ENCODE peak calls at places on chromosome 6, in five cellular contexts. X is tibial artery; Z is fibroblast of lung; M is CD4-positive, CD25-positive, alpha-beta regulatory T cell; K is ovary. D is an unnamed sample.

GRCh38 chr6:169167581-169168301 is 85.9 kb downstream of the THBS2 start:
- DNase-seq in K (no peak), X (peak; percentile 91), Z (peak; percentile 100), M (no peak), D (no peak)

GRCh38 chr6:133774356-133774755 is 114.6 kb upstream of the TCF21 start:
- DNase-seq in Z (peak; percentile 68), K (no peak), X (no peak), M (no peak), D (no peak)

GRCh38 chr6:162099685-162100084 is 627.9 kb downstream of the PRKN start:
- DNase-seq in K (no peak), X (no peak), M (no peak), Z (peak; percentile 98), D (peak; percentile 6)

GRCh38 chr6:100464910-100465700 is at the start of gene SIM1:
- DNase-seq in K (no peak), Z (peak; percentile 61), X (no peak), M (no peak), D (peak; percentile 90)

GRCh38 chr6:118317581-118318563 is 230.2 kb upstream of the PLN start:
- DNase-seq in Z (peak; percentile 19), M (no peak), K (no peak), X (no peak), D (no peak)

GRCh38 chr6:126188271-126188909 is 151.5 kb upstream of the CENPW start:
- DNase-seq in X (no peak), M (no peak), K (no peak), Z (peak; percentile 80), D (no peak)

GRCh38 chr6:56909115-56909907 is 45.6 kb upstream of the BEND6 start:
- DNase-seq in X (no peak), Z (peak; percentile 77), M (no peak), K (no peak), D (no peak)

GRCh38 chr6:167721291-167721690 is 105.4 kb upstream of the AFDN start:
- DNase-seq in X (no peak), M (no peak), Z (no peak), K (no peak), D (no peak)

GRCh38 chr6:170177383-170178265 is 113.3 kb downstream of the DLL1 start:
- DNase-seq in K (peak; percentile 44), Z (no peak), M (peak; percentile 28), X (no peak), D (no peak)

GRCh38 chr6:16267428-16268263 is 29.3 kb downstream of the GMPR start:
- DNase-seq in X (no peak), M (no peak), K (no peak), Z (no peak), D (no peak)

GRCh38 chr6:98716341-98716740 is 118.0 kb upstream of the POU3F2 start:
- DNase-seq in Z (no peak), M (no peak), K (no peak), X (no peak), D (no peak)

GRCh38 chr6:168297643-168298042 is 21.9 kb downstream of the DACT2 start:
- DNase-seq in M (no peak), K (no peak), X (peak; percentile 25), Z (no peak), D (no peak)

GRCh38 chr6:127458817-127459216 is 372 bp downstream of the KIAA0408 start:
- DNase-seq in M (no peak), X (peak; percentile 75), K (peak; percentile 39), Z (peak; percentile 38), D (no peak)

GRCh38 chr6:154156135-154156948 is 117.3 kb downstream of the OPRM1 start:
- DNase-seq in Z (peak; percentile 30), X (no peak), K (no peak), M (peak; percentile 52), D (no peak)

GRCh38 chr6:138973481-138974140 is 14.4 kb downstream of the REPS1 start:
- DNase-seq in X (no peak), M (no peak), K (no peak), Z (peak; percentile 74), D (no peak)

GRCh38 chr6:132282696-132283095 is 118.6 kb downstream of the MOXD1 start:
- DNase-seq in Z (no peak), X (no peak), K (no peak), M (no peak), D (no peak)

GRCh38 chr6:119172813-119173212 is 94.3 kb upstream of the FAM184A start:
- DNase-seq in M (no peak), Z (no peak), X (no peak), K (no peak), D (peak; percentile 73)

GRCh38 chr6:57252975-57253374 is 30.9 kb upstream of the RAB23 start:
- DNase-seq in K (no peak), Z (peak; percentile 64), X (no peak), M (no peak), D (no peak)

GRCh38 chr6:42929928-42930360 is 664 bp downstream of the CNPY3 start:
- DNase-seq in X (peak; percentile 68), Z (peak; percentile 78), K (no peak), M (no peak), D (peak; percentile 31)

GRCh38 chr6:35759401-35759800 is 17.0 kb upstream of the CLPSL2 start:
- DNase-seq in Z (no peak), M (no peak), X (no peak), K (no peak), D (no peak)

GRCh38 chr6:35765739-35766138 is 10.7 kb upstream of the CLPSL2 start:
- DNase-seq in Z (no peak), M (no peak), X (no peak), K (no peak), D (no peak)

GRCh38 chr6:35769211-35769610 is 7.2 kb upstream of the CLPSL2 start:
- DNase-seq in Z (no peak), X (no peak), M (no peak), K (no peak), D (no peak)

GRCh38 chr6:35764238-35764896 is 12.0 kb upstream of the CLPSL2 start:
- DNase-seq in X (no peak), M (no peak), Z (no peak), K (no peak), D (no peak)
- H3K4me3 ChIP-seq in X (no peak overlapping the region), M (no peak overlapping the region), Z (no peak overlapping the region), K (no peak overlapping the region), D (no peak overlapping the region)

DNA sequence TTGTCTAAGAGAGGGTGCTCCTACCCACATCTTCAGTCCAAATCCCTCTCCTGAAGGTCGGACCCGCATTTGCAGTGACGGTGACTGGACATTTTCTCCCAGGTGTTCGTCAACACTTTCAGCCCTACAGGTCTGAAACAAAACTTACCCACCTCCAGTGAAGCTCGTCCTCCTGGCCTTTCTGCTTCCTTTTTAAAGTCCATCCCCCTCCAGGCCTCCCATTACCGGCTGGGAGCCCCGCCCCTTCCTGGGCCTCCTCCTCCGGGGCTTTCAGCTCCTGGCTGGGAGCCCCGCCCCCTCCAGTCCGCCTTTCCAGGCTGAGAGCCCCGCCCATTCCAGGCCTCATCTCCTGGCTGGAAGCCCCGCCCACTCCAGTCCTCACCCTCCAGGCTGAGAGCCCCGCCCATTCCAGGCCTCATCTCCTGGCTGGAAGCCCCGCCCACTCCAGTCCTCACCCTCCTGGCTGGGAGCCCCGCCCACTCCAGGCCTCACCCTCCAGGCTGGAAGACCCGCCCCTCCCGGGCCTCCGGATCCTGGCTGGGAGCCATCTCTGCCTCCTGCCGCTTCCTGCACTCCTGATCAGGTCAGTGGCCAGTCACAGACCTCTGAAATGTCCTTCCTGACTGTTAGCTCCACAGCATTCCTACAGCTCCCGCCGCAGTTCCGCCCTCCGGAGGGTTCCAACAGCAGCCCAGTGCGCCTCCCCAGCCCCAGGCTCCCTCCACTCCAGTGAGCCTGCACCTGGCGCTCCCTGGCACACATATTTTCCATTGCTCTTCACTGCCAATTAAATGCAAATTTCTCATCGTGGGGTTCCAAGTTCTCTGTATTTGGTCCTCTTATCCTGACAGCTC is 98.5 kb downstream of the LY86 start:
- DNase-seq in Z (peak; percentile 74), X (peak; percentile 83), M (peak; percentile 38), K (peak; percentile 85), D (no peak)
- H3K4me3 ChIP-seq in Z (no peak overlapping the region), X (no peak overlapping the region), M (no peak overlapping the region), K (no peak overlapping the region), D (no peak overlapping the region)

DNA sequence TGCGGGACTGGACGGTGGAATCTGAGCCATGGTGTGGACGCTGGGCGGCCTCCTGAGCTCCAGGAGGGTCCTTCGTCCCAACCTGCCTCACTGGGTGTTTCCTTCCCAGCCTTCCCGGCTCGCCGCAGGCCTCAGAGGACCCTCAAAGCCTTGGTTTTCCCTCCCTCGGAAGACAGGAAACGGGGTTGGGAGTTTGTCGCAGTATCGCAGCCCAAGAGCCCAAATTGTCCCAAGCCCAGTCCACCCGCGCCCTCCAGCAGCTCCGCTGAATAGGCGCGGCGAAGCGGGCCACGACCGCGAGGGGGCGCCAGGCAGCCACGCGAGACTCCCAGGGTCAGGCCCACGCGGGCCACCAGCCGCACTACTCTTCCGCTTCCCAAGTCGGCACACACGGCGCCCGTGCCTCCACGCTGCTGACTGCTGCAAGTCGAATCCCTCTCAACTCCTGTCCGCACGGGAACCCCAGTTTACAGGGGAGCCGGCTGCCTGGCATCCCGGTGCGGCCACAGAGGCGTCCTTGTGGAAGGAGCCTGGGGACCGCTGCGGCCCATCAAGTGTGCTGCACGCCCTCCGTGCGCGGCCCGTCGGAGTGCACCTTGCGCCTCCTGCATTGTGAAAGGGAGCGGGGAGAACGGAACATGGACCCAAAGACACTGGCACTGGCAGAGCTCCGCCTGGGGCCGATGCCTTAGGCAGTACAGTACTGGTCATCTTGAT is 40.4 kb upstream of the HMGA1 start:
- DNase-seq in M (peak; percentile 86), Z (peak; percentile 51), K (peak; percentile 90), X (peak; percentile 91), D (peak; percentile 17)
- H3K4me3 ChIP-seq in M (peak overlapping the region; percentile 53), Z (peak overlapping the region; percentile 13), K (peak overlapping the region; percentile 40), X (peak overlapping the region; percentile 56), D (peak overlapping the region; percentile 36)

GRCh38 chr6:25038300-25038699 is 102.5 kb upstream of the RIPOR2 start:
- DNase-seq in Z (no peak), K (no peak), M (no peak), X (no peak), D (no peak)

GRCh38 chr6:25038992-25039391 is 103.2 kb upstream of the RIPOR2 start:
- DNase-seq in X (no peak), M (no peak), Z (no peak), K (no peak), D (no peak)

GRCh38 chr6:25042984-25043725 is 107.4 kb upstream of the RIPOR2 start:
- DNase-seq in M (no peak), K (no peak), Z (no peak), X (no peak), D (no peak)

GRCh38 chr6:25042599-25042936 is 106.8 kb upstream of the RIPOR2 start:
- DNase-seq in Z (no peak), X (no peak), M (no peak), K (no peak), D (no peak)

DNA sequence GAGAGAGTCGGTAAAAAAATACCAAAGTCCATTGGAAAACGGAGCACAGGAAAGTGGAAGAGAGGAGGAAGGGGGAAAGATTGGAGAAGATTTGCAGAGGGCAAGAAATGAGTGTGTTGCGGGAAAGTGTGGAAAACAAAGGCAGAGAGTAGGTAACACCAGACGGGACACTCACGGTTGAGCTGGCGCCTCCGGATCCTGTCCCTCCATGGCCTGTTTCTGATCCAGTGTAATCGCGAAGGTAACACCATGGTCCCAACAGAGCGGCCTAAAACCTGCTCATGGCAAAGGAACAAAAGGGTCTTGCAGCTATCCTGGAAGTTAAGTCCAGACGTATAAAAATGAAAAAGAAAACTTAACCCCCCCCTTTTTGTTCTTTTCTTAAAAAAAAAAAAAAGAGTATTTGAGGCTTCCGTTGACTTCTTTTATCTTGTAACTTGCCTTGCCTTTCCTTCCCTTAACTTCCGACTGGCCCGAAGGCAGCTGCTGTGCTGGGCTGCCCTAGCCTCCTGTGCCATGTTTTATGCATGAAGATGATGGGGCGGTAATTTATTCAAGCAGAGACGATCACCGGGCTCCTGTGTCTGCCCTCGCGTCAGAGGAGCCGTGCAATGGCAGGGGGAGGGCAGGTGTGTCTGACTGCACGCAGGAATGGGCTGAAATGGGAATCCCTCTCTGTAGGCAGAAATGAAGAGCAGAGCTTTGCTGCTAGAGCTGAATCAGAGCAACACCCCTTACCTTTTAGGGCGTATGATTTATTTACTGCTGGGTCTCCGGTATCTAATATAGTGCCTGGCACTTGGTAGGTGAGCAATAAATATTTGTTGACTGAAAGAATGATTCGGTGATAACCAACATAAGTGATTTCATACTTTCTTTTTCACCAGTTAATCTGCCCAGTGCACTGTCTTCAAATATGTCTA is 106.2 kb upstream of the RIPOR2 start:
- DNase-seq in Z (no peak), M (peak; percentile 63), X (no peak), K (no peak), D (no peak)
- H3K4me3 ChIP-seq in Z (no peak overlapping the region), M (peak overlapping the region; percentile 100), X (no peak overlapping the region), K (no peak overlapping the region), D (no peak overlapping the region)